ENCODE peak calls at places on chromosomes 11 and 22, in seven cellular contexts. B, L, P, H, K, V and Y are unnamed samples.

GRCh38 chr11:31956310-31956709 is 134.6 kb upstream of the RCN1 start:
- DNase-seq in B (no peak), L (no peak), P (peak; percentile 36), H (no peak), K (no peak), V (no peak), Y (no peak)

GRCh38 chr11:65014146-65014960 is at the start of gene ARL2:
- DNase-seq in B (no peak), L (no peak), P (no peak), H (no peak), K (peak; percentile 95), V (no peak), Y (no peak)

GRCh38 chr22:42680648-42681047 is 31.5 kb upstream of the CYB5R3 start:
- DNase-seq in B (peak; percentile 29), L (no peak), P (peak; percentile 98), H (no peak), K (no peak), V (no peak), Y (no peak)

GRCh38 chr11:86116386-86116726 is 47.5 kb upstream of the PICALM start:
- DNase-seq in B (no peak), L (no peak), P (peak; percentile 98), H (no peak), K (no peak), V (no peak), Y (peak; percentile 62)

GRCh38 chr22:16783930-16784354 is 41.3 kb downstream of the XKR3 start:
- DNase-seq in B (peak; percentile 48), L (peak; percentile 28), P (no peak), H (no peak), K (no peak), V (no peak), Y (no peak)

GRCh38 chr11:70124321-70125061 is 46.4 kb downstream of the ANO1 start:
- DNase-seq in B (no peak), L (no peak), P (no peak), H (no peak), K (no peak), V (no peak), Y (no peak)

GRCh38 chr11:27354359-27354965 is 8.6 kb downstream of the CCDC34 start:
- DNase-seq in B (no peak), L (no peak), P (no peak), H (no peak), K (no peak), V (no peak), Y (no peak)

GRCh38 chr22:29456211-29456671 is 17.9 kb downstream of the RFPL1 start:
- DNase-seq in B (peak; percentile 50), L (no peak), P (peak; percentile 39), H (no peak), K (no peak), V (no peak), Y (no peak)

GRCh38 chr11:76677010-76677771 is 6.6 kb upstream of the LRRC32 start:
- DNase-seq in B (no peak), L (no peak), P (peak; percentile 31), H (no peak), K (no peak), V (no peak), Y (no peak)

DNA sequence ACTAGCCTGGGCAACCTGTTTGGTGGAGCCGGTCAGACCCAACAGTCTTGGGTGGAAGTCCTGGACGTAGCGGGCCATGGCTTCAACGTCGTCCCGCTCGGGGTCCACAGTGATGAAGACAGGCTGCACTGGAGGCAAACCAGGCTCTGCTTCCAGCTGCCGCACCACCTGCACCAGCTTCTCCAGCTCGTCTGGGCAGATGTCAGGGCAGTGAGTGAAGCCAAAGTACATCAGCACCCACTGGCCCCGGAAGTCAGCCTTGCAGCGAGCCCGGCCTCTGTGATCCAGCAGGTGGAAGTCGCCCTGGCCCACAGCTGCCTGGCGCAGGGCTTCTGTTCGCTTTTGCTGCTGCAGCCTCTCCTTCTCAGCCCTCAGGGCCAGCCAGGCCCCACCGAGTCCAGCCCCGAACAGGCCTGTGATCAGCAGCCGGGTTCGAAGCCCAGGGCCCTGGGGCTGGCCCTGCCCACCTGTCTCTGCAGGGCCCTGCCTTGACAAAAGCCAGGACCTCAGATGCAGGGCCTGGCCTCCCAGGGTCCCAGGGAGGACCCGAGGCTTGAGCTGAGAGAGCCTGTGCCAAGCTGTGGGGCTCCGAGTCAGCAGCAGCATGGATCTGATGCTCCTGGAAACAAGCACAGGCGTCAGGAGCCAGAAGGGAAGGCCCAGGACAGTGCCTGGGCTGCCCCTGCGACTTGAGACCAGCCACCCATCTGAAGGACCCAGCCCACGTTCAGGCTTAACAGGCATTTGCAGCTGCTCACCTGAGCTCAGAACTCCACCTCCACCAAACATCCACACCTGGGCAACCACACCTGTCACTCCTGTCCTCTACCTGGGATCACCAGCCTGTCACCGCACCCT is 1.4 kb downstream of the SCO2 start:
- DNase-seq in B (no peak), L (no peak), P (no peak), H (no peak), K (no peak), V (no peak), Y (no peak)
- H3K36me3 ChIP-seq in B (peaks cover 1% of the 10 kb centered on the region), L (peaks cover 50% of the 10 kb centered on the region), P (peaks cover 30% of the 10 kb centered on the region), H (peaks cover 52% of the 10 kb centered on the region), K (peaks cover 47% of the 10 kb centered on the region), V (peaks cover 70% of the 10 kb centered on the region), Y (no peaks in the 10 kb centered on the region)

GRCh38 chr11:57306941-57307598 is 17.7 kb downstream of the TNKS1BP1 start:
- DNase-seq in B (no peak), L (no peak), P (no peak), H (no peak), K (no peak), V (no peak), Y (no peak)

GRCh38 chr11:57306156-57306876 is 18.4 kb downstream of the TNKS1BP1 start:
- DNase-seq in B (no peak), L (no peak), P (peak; percentile 19), H (no peak), K (no peak), V (no peak), Y (no peak)

GRCh38 chr11:57309106-57310059 is 15.4 kb downstream of the TNKS1BP1 start:
- DNase-seq in B (no peak), L (no peak), P (no peak), H (no peak), K (peak; percentile 66), V (no peak), Y (no peak)

GRCh38 chr11:57308426-57309060 is 16.2 kb downstream of the TNKS1BP1 start:
- DNase-seq in B (no peak), L (no peak), P (no peak), H (no peak), K (peak; percentile 65), V (no peak), Y (no peak)

DNA sequence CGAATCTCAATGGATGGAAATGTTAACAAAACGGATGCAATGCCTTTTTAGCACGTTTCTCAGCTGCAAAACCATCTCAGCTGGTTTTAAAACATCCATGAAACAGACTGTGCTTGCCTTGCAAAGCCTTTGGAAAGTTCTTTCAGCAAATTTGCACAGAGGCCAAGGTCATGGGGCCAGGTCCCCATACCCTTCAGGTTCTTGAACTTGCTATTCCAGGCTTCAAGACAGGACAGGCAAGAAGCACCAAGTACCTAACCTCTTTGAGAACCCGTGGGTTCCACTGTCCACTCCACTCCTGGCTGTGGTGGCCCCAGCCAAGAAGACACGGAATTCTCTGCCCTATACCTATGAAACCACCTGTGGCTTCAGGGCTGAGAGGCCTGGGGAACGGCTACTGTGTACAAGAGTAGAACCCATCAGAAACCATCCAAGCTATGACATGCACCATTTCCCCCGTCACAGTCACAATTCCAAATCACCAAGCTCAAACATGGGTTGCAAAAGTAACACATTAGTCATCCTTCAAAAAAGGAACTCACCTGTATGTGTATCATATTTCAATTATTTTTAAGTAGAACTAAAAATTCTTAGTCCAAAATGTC is 17.0 kb downstream of the TNKS1BP1 start:
- DNase-seq in B (no peak), L (no peak), P (no peak), H (no peak), K (no peak), V (no peak), Y (no peak)
- H3K36me3 ChIP-seq in B (peaks cover 10% of the 10 kb centered on the region), L (peaks cover 55% of the 10 kb centered on the region), P (peaks cover 60% of the 10 kb centered on the region), H (peaks cover 92% of the 10 kb centered on the region), K (peaks cover 8% of the 10 kb centered on the region), V (peaks cover 38% of the 10 kb centered on the region), Y (no peaks in the 10 kb centered on the region)

DNA sequence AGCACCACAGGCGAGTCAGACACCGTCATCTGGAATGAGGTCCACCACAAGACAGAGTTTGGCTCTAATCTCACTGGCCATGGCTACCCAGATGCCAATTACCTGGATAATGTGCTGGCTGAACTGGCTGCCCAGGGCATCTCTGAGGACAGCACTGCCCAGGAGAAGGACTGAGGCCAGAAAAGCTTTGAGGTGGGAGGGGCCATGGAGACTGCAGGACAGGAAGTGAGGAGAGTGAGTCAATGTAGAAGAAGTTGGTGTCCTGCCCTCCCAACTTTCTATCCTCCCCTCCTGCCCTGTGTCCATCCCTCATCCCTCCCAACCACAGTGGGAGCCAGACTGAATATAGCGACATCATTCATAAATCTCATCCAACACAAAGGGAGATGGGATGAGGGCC is 8.0 kb downstream of the MPEG1 start:
- DNase-seq in B (no peak), L (no peak), P (peak; percentile 31), H (no peak), K (no peak), V (no peak), Y (no peak)
- H3K36me3 ChIP-seq in B (no peaks in the 10 kb centered on the region), L (peaks cover 4% of the 10 kb centered on the region), P (peaks cover 33% of the 10 kb centered on the region), H (peaks cover 98% of the 10 kb centered on the region), K (peaks cover 13% of the 10 kb centered on the region), V (peaks cover 37% of the 10 kb centered on the region), Y (no peaks in the 10 kb centered on the region)

GRCh38 chr11:6612816-6613136 is 760 bp upstream of the TAF10 start:
- DNase-seq in B (no peak), L (no peak), P (no peak), H (no peak), K (peak; percentile 76), V (no peak), Y (no peak)

GRCh38 chr11:6612008-6612815 is at the start of gene TAF10:
- DNase-seq in B (peak; percentile 97), L (peak; percentile 90), P (peak; percentile 96), H (peak; percentile 90), K (peak; percentile 100), V (peak; percentile 99), Y (peak; percentile 95)

GRCh38 chr11:6614446-6614845 is 2.4 kb upstream of the TAF10 start:
- DNase-seq in B (no peak), L (no peak), P (no peak), H (no peak), K (no peak), V (no peak), Y (no peak)

GRCh38 chr11:6615046-6615445 is 3.0 kb upstream of the TAF10 start:
- DNase-seq in B (no peak), L (no peak), P (no peak), H (no peak), K (no peak), V (no peak), Y (no peak)

DNA sequence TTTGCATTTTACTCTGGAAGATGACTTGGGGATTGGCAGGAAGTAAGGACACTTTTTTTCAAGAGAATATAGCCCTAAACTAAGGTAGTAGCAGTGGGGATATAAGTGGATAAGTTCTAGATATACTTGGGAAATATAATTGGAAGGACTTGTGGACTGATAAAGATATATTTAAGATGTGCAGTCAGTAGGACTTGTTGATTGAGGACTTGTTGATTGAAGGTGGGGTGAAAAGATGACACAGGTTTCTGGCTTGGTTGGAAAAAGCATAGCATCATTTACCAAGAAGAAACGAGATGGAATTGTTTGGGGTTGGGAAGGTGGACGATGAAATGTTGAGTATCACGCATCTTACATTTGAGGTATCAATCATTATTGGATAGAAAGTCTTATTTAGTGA is 1.5 kb upstream of the TAF10 start:
- DNase-seq in B (no peak), L (no peak), P (no peak), H (no peak), K (no peak), V (no peak), Y (no peak)
- H3K36me3 ChIP-seq in B (peaks cover 16% of the 10 kb centered on the region), L (peaks cover 34% of the 10 kb centered on the region), P (peaks cover 55% of the 10 kb centered on the region), H (peaks cover 52% of the 10 kb centered on the region), K (peaks cover 46% of the 10 kb centered on the region), V (peaks cover 64% of the 10 kb centered on the region), Y (peaks cover 34% of the 10 kb centered on the region)

GRCh38 chr11:60897496-60897895 is 8.9 kb downstream of the PRPF19 start:
- DNase-seq in B (no peak), L (no peak), P (no peak), H (no peak), K (no peak), V (no peak), Y (no peak)
- H3K36me3 ChIP-seq in B (peaks cover 32% of the 10 kb centered on the region), L (peaks cover 92% of the 10 kb centered on the region), P (peaks cover 53% of the 10 kb centered on the region), H (peaks cover 98% of the 10 kb centered on the region), K (peaks cover 94% of the 10 kb centered on the region), V (peaks cover 96% of the 10 kb centered on the region), Y (peaks cover 70% of the 10 kb centered on the region)